ENCODE peak calls at places on chromosomes 16 and 17, in four cellular contexts. U is WTC11, T is K562, F is HepG2. R is an unnamed sample.

GRCh38 chr17:13171790-13172189 is 154.0 kb upstream of the ELAC2 start:
- DNase-seq in U (no peak), T (no peak), F (no peak), R (no peak)

GRCh38 chr17:29617481-29618271 is 5.0 kb downstream of the CORO6 start:
- DNase-seq in U (peak), T (peak), F (peak), R (no peak)

GRCh38 chr16:23434380-23434779 is 18.6 kb downstream of the COG7 start:
- DNase-seq in U (no peak), T (peak), F (peak), R (peak)

GRCh38 chr17:6491071-6491700 is 46.9 kb downstream of the PIMREG start:
- DNase-seq in U (no peak), T (no peak), F (no peak), R (no peak)

GRCh38 chr16:11497329-11497805 is 89.4 kb downstream of the LITAF start:
- DNase-seq in U (peak), T (no peak), F (peak), R (peak)

GRCh38 chr17:63785556-63785955 is 11.6 kb downstream of the DDX42 start:
- DNase-seq in U (no peak), T (no peak), F (no peak), R (no peak)

GRCh38 chr16:3198334-3199072 is 10.5 kb downstream of the OR1F1 start:
- DNase-seq in U (no peak), T (no peak), F (peak), R (no peak)

GRCh38 chr17:9432121-9432866 is 143.3 kb downstream of the STX8 start:
- DNase-seq in U (no peak), T (no peak), F (no peak), R (no peak)

GRCh38 chr16:84314373-84314772 is 19.7 kb downstream of the WFDC1 start:
- DNase-seq in U (no peak), T (no peak), F (no peak), R (no peak)

GRCh38 chr17:57201481-57201880 is 54.8 kb upstream of the MSI2 start:
- DNase-seq in U (no peak), T (no peak), F (no peak), R (no peak)

GRCh38 chr16:17469011-17469741 is 1.6 kb downstream of the XYLT1 start:
- DNase-seq in U (no peak), T (no peak), F (no peak), R (no peak)
- TF ChIP-seq ELF4 in U (no peak), T (no peak), F (no peak), R (no peak)

GRCh38 chr17:65431116-65431515 is 130.3 kb downstream of the AXIN2 start:
- DNase-seq in U (no peak), T (peak), F (no peak), R (no peak)

GRCh38 chr17:65434251-65434650 is 127.2 kb downstream of the AXIN2 start:
- DNase-seq in U (no peak), T (no peak), F (no peak), R (no peak)

GRCh38 chr17:65433157-65433556 is 128.3 kb downstream of the AXIN2 start:
- DNase-seq in U (no peak), T (no peak), F (no peak), R (no peak)

GRCh38 chr17:65434878-65435277 is 126.6 kb downstream of the AXIN2 start:
- DNase-seq in U (no peak), T (no peak), F (no peak), R (no peak)

DNA sequence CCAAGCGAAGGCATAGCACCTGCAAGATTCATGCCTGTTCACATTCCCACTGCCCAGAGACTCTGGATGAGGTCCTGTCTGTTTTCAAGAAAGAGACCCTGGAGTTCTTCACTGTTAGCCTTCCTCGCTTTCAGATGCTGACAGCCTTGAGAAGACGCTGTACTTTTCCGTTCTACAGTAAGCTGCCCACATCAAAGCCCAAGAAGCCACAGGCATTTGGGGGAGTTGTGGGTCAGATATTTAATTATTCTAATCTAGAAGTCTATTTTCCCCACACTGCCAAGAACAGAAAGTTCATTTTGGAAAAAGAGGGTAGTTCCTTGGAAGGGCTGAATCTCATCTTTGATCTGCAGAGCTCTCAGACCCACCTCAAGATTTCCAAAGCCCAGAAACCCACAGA is 127.9 kb downstream of the AXIN2 start:
- DNase-seq in U (no peak), T (no peak), F (no peak), R (no peak)
- TF ChIP-seq ELF4 in U (no peak), T (no peak), F (no peak), R (no peak)

DNA sequence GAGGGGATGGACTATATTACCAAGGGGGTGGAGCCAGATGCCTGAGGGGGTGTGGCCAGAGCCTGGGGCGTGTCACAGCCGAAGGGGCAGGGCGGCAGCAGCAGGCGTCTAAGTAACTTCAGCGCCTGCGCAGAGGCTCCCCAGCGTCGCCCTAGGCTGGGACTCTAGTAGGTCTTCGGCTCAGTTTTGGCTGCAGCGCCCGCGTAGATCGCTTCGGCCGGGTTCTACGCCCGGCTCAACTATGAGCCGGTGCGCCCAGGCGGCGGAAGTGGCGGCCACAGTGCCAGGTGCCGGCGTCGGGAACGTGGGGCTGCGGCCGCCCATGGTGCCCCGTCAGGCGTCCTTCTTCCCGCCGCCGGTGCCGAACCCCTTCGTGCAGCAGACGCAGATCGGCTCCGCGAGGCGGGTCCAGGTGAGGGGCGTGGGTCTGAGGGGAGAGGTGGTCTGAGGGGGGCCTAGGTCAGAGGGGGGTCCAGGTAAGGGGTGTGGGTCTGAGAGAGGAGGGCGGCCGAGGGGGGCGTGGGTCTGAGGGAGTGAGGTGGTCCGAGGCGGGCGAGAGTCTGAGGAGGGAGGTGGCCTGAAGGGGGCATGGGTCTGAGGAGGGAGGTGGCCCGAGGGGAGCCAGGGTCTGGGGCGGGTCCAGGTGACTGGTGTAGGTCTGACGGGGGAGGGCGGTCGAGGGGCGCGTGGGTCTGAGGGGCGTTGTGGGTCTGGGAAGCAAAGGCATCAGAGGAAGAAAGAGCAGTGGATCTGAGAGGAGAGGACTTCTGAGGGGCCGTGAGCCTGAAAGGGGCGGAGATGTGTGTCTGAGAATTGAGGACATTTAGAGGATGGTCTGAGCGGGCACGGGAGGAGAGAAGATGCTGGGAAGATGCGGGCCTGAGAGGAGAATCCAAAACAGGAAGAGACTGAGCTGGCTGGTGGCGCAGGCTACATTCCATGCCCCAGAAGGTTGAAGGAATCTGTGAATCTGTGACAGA is at the start of gene LPCAT2:
- DNase-seq in U (peak), T (peak), F (peak), R (peak)
- TF ChIP-seq ELF4 in U (no peak), T (no peak), F (no peak), R (no peak)

DNA sequence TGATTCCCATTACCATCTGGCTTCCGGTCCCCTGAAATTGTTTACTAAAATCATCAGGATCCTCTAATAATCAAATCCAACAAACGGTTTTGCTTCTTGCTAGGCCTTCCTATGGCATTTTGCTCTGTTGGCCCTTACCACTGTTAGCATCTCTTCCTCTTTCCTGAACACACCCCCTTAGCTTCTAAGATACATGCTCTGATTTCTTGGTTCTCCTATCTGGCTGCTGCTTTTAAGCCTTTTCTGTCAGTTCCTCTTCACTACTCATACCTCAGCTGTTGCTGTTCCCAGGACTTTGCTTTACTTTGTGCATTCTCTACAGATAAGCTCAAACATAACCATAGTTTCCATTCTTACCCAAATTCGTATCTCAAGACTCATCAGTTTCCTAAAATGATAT is 11.4 kb downstream of the CAPNS2 start:
- DNase-seq in U (no peak), T (no peak), F (no peak), R (no peak)
- TF ChIP-seq ELF4 in U (no peak), T (no peak), F (no peak), R (no peak)

DNA sequence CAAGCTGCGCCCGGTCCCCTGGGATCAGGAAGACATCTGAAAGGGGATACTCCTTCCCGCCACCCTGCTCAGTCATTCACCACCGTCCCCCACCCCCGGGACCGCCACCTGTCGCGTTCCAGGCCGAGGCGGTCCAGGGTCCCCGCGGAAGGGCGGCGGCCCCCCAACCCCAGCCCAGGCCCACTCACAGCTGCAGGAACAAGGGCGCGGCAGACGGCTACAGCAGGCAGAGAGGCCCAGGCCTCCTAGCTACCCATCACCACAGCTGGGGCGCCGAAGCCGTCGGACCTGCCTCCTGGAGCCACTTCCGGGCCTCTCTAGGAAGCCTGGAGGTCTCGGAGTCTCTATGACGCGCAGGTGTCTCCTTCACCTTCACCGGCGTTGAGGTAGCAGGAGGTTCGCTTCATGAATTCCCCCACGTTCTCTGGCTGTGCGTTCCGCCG is at the start of gene SDR42E1:
- DNase-seq in U (no peak), T (peak), F (no peak), R (no peak)
- TF ChIP-seq ELF4 in U (no peak), T (no peak), F (no peak), R (no peak)

DNA sequence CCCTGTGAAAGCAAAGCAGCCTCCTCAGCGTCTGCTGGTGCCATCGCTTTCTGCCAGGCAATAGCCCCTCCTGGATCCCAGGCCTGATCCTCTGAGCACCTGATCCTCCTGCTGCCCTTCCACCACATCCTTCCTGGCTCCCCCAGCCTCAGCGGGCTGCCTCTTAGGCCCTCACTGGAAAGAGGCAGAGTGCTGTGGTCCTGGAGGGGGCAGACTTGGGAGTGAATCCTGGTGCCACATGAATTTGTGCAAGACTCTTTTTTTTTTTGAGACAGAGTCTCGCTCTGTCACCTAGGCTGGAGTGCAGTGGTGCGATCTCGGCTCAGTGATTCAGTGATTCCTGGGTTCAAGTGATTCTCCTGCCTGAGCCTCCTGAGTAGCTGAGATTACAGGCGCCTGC is 3.1 kb downstream of the GHDC start:
- DNase-seq in U (no peak), T (no peak), F (no peak), R (no peak)
- TF ChIP-seq ELF4 in U (no peak), T (no peak), F (no peak), R (no peak)

DNA sequence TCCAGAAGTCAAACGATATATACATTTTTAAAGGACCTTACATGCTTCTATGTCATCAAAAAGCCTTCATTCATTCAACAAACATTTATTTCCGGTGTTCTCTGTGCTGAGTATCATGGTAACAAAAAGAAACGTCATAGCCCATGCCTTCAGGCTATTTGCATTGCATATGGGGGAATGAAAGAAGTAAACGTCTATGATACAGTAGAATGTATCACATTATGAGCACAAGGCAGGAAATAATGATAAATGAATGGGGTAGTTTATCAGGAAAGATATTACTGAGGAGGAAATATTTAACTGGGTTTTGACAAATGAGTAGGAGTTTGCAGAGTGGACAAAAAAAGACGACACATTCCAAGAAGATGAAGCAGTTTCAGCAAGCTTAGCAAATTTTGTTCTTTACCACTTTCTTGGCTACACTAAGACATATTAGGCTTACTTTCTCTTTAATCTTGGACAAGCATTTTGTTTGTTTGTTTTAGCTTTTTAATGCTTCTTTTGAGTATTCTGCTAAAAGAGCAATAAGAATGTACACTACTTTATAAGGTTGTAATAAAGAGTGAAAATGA is 1.3 kb upstream of the KRTAP4-7 start:
- DNase-seq in U (no peak), T (no peak), F (no peak), R (no peak)
- TF ChIP-seq ELF4 in U (no peak), T (no peak), F (no peak), R (no peak)

GRCh38 chr16:49811630-49812334 is 44.1 kb downstream of the ZNF423 start:
- DNase-seq in U (no peak), T (no peak), F (no peak), R (no peak)
- TF ChIP-seq ELF4 in U (no peak), T (no peak), F (no peak), R (no peak)